ENCODE peak calls at places on chromosome 20, in nine cellular contexts. One of them, this sample, is unnamed.
A peak's percentile ranks its signal among the peaks of the same experiment; 100 is the strongest.

GRCh38 chr20:48682529-48683385 is 145.0 kb downstream of the PREX1 start:
- DNase-seq in spleen: peak; percentile 76
- DNase-seq in psoas muscle: peak; percentile 82
- DNase-seq in adrenal gland: peak; percentile 85
- DNase-seq in HFFc6: peak; percentile 82
- DNase-seq in Peyer's patch: peak; percentile 46
- DNase-seq in foreskin keratinocyte: no peak
- DNase-seq in fibroblast of lung: peak; percentile 94
- DNase-seq in MCF 10A: peak; percentile 81
- DNase-seq in this sample: no peak

GRCh38 chr20:13301596-13301995 is 80.5 kb downstream of the ISM1 start:
- DNase-seq in spleen: no peak
- DNase-seq in psoas muscle: no peak
- DNase-seq in adrenal gland: no peak
- DNase-seq in HFFc6: no peak
- DNase-seq in Peyer's patch: no peak
- DNase-seq in foreskin keratinocyte: no peak
- DNase-seq in fibroblast of lung: no peak
- DNase-seq in MCF 10A: no peak
- DNase-seq in this sample: no peak

GRCh38 chr20:14712302-14712739 is 374.9 kb upstream of the FLRT3 start:
- DNase-seq in spleen: no peak
- DNase-seq in psoas muscle: no peak
- DNase-seq in adrenal gland: no peak
- DNase-seq in HFFc6: no peak
- DNase-seq in Peyer's patch: no peak
- DNase-seq in foreskin keratinocyte: peak; percentile 97
- DNase-seq in fibroblast of lung: peak; percentile 85
- DNase-seq in MCF 10A: peak; percentile 35
- DNase-seq in this sample: no peak

GRCh38 chr20:33209789-33210188 is 7.4 kb upstream of the BPIFA3 start:
- DNase-seq in spleen: no peak
- DNase-seq in psoas muscle: peak; percentile 70
- DNase-seq in adrenal gland: peak; percentile 78
- DNase-seq in HFFc6: peak; percentile 38
- DNase-seq in Peyer's patch: peak; percentile 20
- DNase-seq in foreskin keratinocyte: peak; percentile 8
- DNase-seq in fibroblast of lung: peak; percentile 50
- DNase-seq in MCF 10A: peak; percentile 80
- DNase-seq in this sample: peak; percentile 44

GRCh38 chr20:50722466-50723155 is 8.8 kb upstream of the PARD6B start:
- DNase-seq in spleen: no peak
- DNase-seq in psoas muscle: no peak
- DNase-seq in adrenal gland: no peak
- DNase-seq in HFFc6: no peak
- DNase-seq in Peyer's patch: no peak
- DNase-seq in foreskin keratinocyte: no peak
- DNase-seq in fibroblast of lung: no peak
- DNase-seq in MCF 10A: no peak
- DNase-seq in this sample: no peak

GRCh38 chr20:34516874-34517542 is 786 bp downstream of the DYNLRB1 start:
- DNase-seq in spleen: peak; percentile 80
- DNase-seq in psoas muscle: no peak
- DNase-seq in adrenal gland: no peak
- DNase-seq in HFFc6: no peak
- DNase-seq in Peyer's patch: peak; percentile 46
- DNase-seq in foreskin keratinocyte: no peak
- DNase-seq in fibroblast of lung: no peak
- DNase-seq in MCF 10A: peak; percentile 28
- DNase-seq in this sample: peak; percentile 54

GRCh38 chr20:64223526-64224067 is 32.0 kb upstream of the PCMTD2 start:
- DNase-seq in spleen: no peak
- DNase-seq in psoas muscle: peak; percentile 81
- DNase-seq in adrenal gland: no peak
- DNase-seq in HFFc6: no peak
- DNase-seq in Peyer's patch: no peak
- DNase-seq in foreskin keratinocyte: no peak
- DNase-seq in fibroblast of lung: peak; percentile 44
- DNase-seq in MCF 10A: no peak
- DNase-seq in this sample: no peak

GRCh38 chr20:38404016-38404415 is 31.1 kb downstream of the SNHG17 start:
- DNase-seq in spleen: no peak
- DNase-seq in psoas muscle: no peak
- DNase-seq in adrenal gland: no peak
- DNase-seq in HFFc6: no peak
- DNase-seq in Peyer's patch: no peak
- DNase-seq in foreskin keratinocyte: no peak
- DNase-seq in fibroblast of lung: no peak
- DNase-seq in MCF 10A: no peak
- DNase-seq in this sample: no peak

GRCh38 chr20:37650661-37651060 is 43.2 kb upstream of the CTNNBL1 start:
- DNase-seq in spleen: no peak
- DNase-seq in psoas muscle: no peak
- DNase-seq in adrenal gland: no peak
- DNase-seq in HFFc6: no peak
- DNase-seq in Peyer's patch: no peak
- DNase-seq in foreskin keratinocyte: no peak
- DNase-seq in fibroblast of lung: no peak
- DNase-seq in MCF 10A: no peak
- DNase-seq in this sample: no peak

DNA sequence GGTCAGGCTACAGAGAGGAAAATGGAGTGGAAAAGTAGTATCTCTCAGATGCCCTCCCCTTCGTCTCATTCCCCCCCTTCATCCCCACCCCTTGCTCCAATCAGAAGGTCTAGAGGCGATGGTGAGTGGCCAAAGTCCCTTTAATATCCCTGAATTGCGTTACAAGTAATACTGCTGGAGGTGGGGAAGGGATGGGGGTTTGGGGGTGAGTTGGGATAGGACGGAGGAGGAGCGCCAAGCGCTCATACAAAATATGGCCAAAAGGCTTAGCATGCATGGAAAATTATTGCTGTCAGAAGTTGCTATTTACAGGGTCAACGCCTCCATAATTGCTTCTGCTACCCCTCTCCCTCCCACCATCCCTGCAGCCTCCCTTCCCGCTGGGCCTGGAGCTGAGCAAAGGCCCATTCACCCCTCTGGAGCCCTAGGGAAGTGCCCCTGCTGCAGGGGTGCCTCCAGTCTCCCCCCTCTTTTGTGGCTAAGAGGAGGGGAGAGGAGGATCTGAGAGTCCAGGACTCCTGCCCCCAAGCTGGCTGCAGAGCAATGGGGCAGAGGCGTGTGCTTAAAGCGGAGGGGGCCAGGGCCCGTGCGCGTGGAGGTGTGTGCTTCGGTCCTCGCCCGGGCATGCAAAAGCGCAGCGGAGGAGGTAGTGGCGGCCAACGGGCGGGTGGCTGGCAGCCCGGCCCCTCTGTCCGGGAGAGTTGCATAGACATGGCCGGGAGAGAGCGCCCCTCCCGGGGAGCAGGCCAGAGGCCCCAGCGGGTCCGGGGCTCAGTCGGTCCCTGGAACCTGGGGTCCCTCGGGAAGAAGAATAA is 8.7 kb upstream of the SRXN1 start:
- DNase-seq in spleen: peak; percentile 77
- DNase-seq in psoas muscle: no peak
- DNase-seq in adrenal gland: no peak
- DNase-seq in HFFc6: no peak
- DNase-seq in Peyer's patch: no peak
- DNase-seq in foreskin keratinocyte: no peak
- DNase-seq in fibroblast of lung: no peak
- DNase-seq in MCF 10A: no peak
- DNase-seq in this sample: no peak
- TF ChIP-seq CTCF in spleen: no peak
- TF ChIP-seq CTCF in psoas muscle: no peak
- TF ChIP-seq CTCF in adrenal gland: no peak
- TF ChIP-seq CTCF in HFFc6: no peak
- TF ChIP-seq CTCF in Peyer's patch: no peak
- TF ChIP-seq CTCF in foreskin keratinocyte: no peak
- TF ChIP-seq CTCF in fibroblast of lung: no peak
- TF ChIP-seq CTCF in MCF 10A: no peak
- TF ChIP-seq CTCF in this sample: no peak

GRCh38 chr20:11549172-11550117 is 368.2 kb upstream of the BTBD3 start:
- DNase-seq in spleen: no peak
- DNase-seq in psoas muscle: no peak
- DNase-seq in adrenal gland: no peak
- DNase-seq in HFFc6: no peak
- DNase-seq in Peyer's patch: no peak
- DNase-seq in foreskin keratinocyte: no peak
- DNase-seq in fibroblast of lung: no peak
- DNase-seq in MCF 10A: no peak
- DNase-seq in this sample: no peak

GRCh38 chr20:11542645-11543044 is 375.0 kb upstream of the BTBD3 start:
- DNase-seq in spleen: no peak
- DNase-seq in psoas muscle: no peak
- DNase-seq in adrenal gland: no peak
- DNase-seq in HFFc6: no peak
- DNase-seq in Peyer's patch: no peak
- DNase-seq in foreskin keratinocyte: no peak
- DNase-seq in fibroblast of lung: no peak
- DNase-seq in MCF 10A: no peak
- DNase-seq in this sample: no peak

GRCh38 chr20:11540558-11540957 is 377.1 kb upstream of the BTBD3 start:
- DNase-seq in spleen: no peak
- DNase-seq in psoas muscle: no peak
- DNase-seq in adrenal gland: no peak
- DNase-seq in HFFc6: no peak
- DNase-seq in Peyer's patch: no peak
- DNase-seq in foreskin keratinocyte: no peak
- DNase-seq in fibroblast of lung: no peak
- DNase-seq in MCF 10A: no peak
- DNase-seq in this sample: no peak

DNA sequence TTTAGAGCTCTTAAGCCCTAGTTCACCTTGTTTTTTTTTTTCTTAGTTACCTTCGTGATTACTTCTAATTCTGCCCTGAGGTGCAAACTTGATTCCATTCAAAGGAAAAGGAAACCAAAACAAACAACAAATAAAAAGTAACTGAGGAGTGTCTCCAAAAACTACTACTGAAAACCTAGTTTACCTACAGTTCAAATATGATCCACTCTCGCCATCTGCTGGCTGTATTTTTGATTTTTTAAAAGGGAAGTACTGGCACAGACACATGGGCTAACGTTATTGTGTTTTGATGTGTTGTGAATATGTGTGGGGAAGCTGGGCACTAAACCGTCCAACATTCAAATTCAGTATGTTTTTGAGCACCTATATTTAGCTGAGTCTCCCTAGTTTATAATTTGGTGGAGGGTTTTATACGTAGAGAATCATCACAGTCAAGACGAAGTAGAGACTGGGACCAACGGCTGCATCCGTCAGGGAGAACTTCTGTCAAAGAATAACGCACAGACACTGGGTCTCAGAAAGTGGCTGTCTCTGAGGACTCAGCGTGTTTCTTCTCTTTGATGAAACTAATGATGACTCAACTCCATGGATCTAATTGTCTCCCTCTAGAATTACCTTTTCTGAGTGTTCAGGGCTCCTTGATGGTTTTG is 373.5 kb upstream of the BTBD3 start:
- DNase-seq in spleen: no peak
- DNase-seq in psoas muscle: no peak
- DNase-seq in adrenal gland: peak; percentile 38
- DNase-seq in HFFc6: peak; percentile 64
- DNase-seq in Peyer's patch: no peak
- DNase-seq in foreskin keratinocyte: peak; percentile 50
- DNase-seq in fibroblast of lung: peak; percentile 56
- DNase-seq in MCF 10A: peak; percentile 75
- DNase-seq in this sample: peak; percentile 45
- TF ChIP-seq CTCF in spleen: peak; percentile 54
- TF ChIP-seq CTCF in psoas muscle: peak; percentile 70
- TF ChIP-seq CTCF in adrenal gland: peak; percentile 63
- TF ChIP-seq CTCF in HFFc6: peak; percentile 82
- TF ChIP-seq CTCF in Peyer's patch: peak; percentile 67
- TF ChIP-seq CTCF in foreskin keratinocyte: peak; percentile 88
- TF ChIP-seq CTCF in fibroblast of lung: peak; percentile 49
- TF ChIP-seq CTCF in MCF 10A: peak; percentile 73
- TF ChIP-seq CTCF in this sample: peak; percentile 57

GRCh38 chr20:45300961-45301360 is 5.7 kb upstream of the RBPJL start:
- DNase-seq in spleen: no peak
- DNase-seq in psoas muscle: no peak
- DNase-seq in adrenal gland: no peak
- DNase-seq in HFFc6: peak; percentile 32
- DNase-seq in Peyer's patch: no peak
- DNase-seq in foreskin keratinocyte: no peak
- DNase-seq in fibroblast of lung: peak; percentile 14
- DNase-seq in MCF 10A: peak; percentile 42
- DNase-seq in this sample: peak; percentile 48
- TF ChIP-seq CTCF in spleen: peak; percentile 36
- TF ChIP-seq CTCF in psoas muscle: no peak
- TF ChIP-seq CTCF in adrenal gland: no peak
- TF ChIP-seq CTCF in HFFc6: peak; percentile 63
- TF ChIP-seq CTCF in Peyer's patch: peak; percentile 13
- TF ChIP-seq CTCF in foreskin keratinocyte: peak; percentile 57
- TF ChIP-seq CTCF in fibroblast of lung: peak; percentile 51
- TF ChIP-seq CTCF in MCF 10A: no peak
- TF ChIP-seq CTCF in this sample: peak; percentile 41

DNA sequence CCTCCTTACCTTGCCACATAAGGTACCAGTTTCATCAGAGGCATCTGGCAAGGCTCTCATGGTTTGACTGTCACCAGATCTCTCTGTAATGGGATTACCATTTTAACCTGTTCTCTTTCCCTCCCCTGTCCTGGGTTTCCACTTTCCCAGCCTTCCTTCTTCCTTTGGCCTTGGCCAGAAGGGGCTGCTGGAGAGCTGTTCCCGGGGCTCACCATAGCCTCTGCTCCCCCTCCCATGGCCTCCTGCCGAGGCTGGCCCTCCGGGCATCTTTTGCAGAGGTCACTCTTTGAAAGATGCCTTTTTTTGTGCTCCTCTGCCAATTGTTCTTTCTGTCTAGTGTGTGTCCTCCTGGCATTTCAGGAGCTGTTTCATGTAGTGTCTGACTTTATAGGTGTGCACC is 100.7 kb upstream of the SCP2D1 start:
- DNase-seq in spleen: no peak
- DNase-seq in psoas muscle: no peak
- DNase-seq in adrenal gland: no peak
- DNase-seq in HFFc6: no peak
- DNase-seq in Peyer's patch: no peak
- DNase-seq in foreskin keratinocyte: no peak
- DNase-seq in fibroblast of lung: no peak
- DNase-seq in MCF 10A: no peak
- DNase-seq in this sample: no peak
- TF ChIP-seq CTCF in spleen: no peak
- TF ChIP-seq CTCF in psoas muscle: no peak
- TF ChIP-seq CTCF in adrenal gland: no peak
- TF ChIP-seq CTCF in HFFc6: no peak
- TF ChIP-seq CTCF in Peyer's patch: no peak
- TF ChIP-seq CTCF in foreskin keratinocyte: no peak
- TF ChIP-seq CTCF in fibroblast of lung: no peak
- TF ChIP-seq CTCF in MCF 10A: no peak
- TF ChIP-seq CTCF in this sample: no peak